ENCODE peak calls at places on chromosomes 16 and 17, in eight cellular contexts. O is gastrocnemius medialis; A is activated CD8-positive, alpha-beta T cell treated with anti-CD3 and anti-CD28 coated beads for 36 hours; J is fibroblast of lung; L is A673; I is activated CD4-positive, alpha-beta T cell treated with anti-CD3 and anti-CD28 coated beads, Interleukin-2, amount 10 ng/mL, durations not matched to agents 7 days and 5 days; W is stimulated activated CD8-positive, alpha-beta memory T cell treated with anti-CD3 and anti-CD28 coated beads, Interleukin-2, amount 100 ng/mL, for 48 hours; Q is stimulated activated CD4-positive, alpha-beta T cell treated with anti-CD3 and anti-CD28 coated beads, Interleukin-15, amount 100 ng/mL, for 1 hour. F is an unnamed sample.

GRCh38 chr17:55496094-55496881 is 15.0 kb downstream of the SMIM36 start:
- DNase-seq in A (no peak), Q (no peak), O (no peak), L (peak), I (no peak), J (peak), W (no peak), F (peak)

GRCh38 chr16:49876716-49877129 is 20.8 kb upstream of the ZNF423 start:
- DNase-seq in J (no peak), L (peak), I (peak), A (peak), O (no peak), W (peak), Q (no peak), F (no peak)

GRCh38 chr16:49414651-49415050 is 41.0 kb downstream of the C16orf78 start:
- DNase-seq in O (no peak), I (no peak), L (no peak), W (no peak), J (no peak), Q (no peak), A (no peak), F (no peak)

GRCh38 chr16:22945361-22945760 is 131.4 kb downstream of the HS3ST2 start:
- DNase-seq in L (no peak), I (no peak), A (no peak), O (no peak), Q (no peak), W (no peak), J (no peak), F (no peak)

GRCh38 chr17:9487406-9487805 is 88.2 kb downstream of the STX8 start:
- DNase-seq in J (peak), I (no peak), W (no peak), Q (no peak), L (no peak), A (no peak), O (no peak), F (no peak)

GRCh38 chr16:64580558-64580957 is 541.3 kb downstream of the CDH11 start:
- DNase-seq in J (no peak), L (no peak), Q (no peak), I (no peak), W (no peak), A (no peak), O (no peak), F (no peak)

GRCh38 chr16:58048914-58049696 is 23.6 kb downstream of the MMP15 start:
- DNase-seq in I (no peak), W (no peak), L (no peak), A (no peak), Q (no peak), O (no peak), J (no peak), F (no peak)

GRCh38 chr17:73092518-73093135 is at the start of gene SLC39A11:
- DNase-seq in O (peak), I (peak), W (peak), Q (peak), J (peak), A (peak), L (peak), F (peak)

GRCh38 chr17:3893003-3893719 is at the start of gene CAMKK1:
- DNase-seq in W (peak), A (peak), Q (peak), L (peak), I (peak), J (peak), O (peak), F (peak)

GRCh38 chr17:14156689-14157088 is 80.0 kb downstream of the CDRT15 start:
- DNase-seq in W (no peak), L (peak), J (peak), I (no peak), Q (no peak), A (no peak), O (no peak), F (peak)

F was measured in HFFc6.